ENCODE peak calls at places on chromosome 9, in seven cellular contexts. U is transverse colon; G is stomach; O is H9; H is heart left ventricle; X is IMR-90; T is CD8-positive, alpha-beta T cell. C is an unnamed sample. For H3K4me1, the result is how much of the 10 kb centered on the place peaks cover.

GRCh38 chr9:137453643-137454081 is 5.5 kb downstream of the NSMF start:
- DNase-seq in H (peak), G (peak), O (peak), U (peak), T (peak), X (peak), C (peak)

GRCh38 chr9:112505083-112505482 is 18.5 kb downstream of the KIAA1958 start:
- DNase-seq in T (no peak), U (no peak), H (no peak), G (no peak), X (no peak), O (no peak), C (no peak)

GRCh38 chr9:20209421-20210340 is 412.6 kb downstream of the MLLT3 start:
- DNase-seq in O (no peak), U (no peak), T (peak), G (no peak), X (no peak), H (no peak), C (no peak)

GRCh38 chr9:20292002-20292401 is 330.3 kb downstream of the MLLT3 start:
- DNase-seq in G (no peak), T (no peak), U (no peak), O (no peak), X (peak), H (no peak), C (no peak)

GRCh38 chr9:23638011-23638410 is 188.0 kb downstream of the ELAVL2 start:
- DNase-seq in X (no peak), G (no peak), U (no peak), O (no peak), T (no peak), H (no peak), C (no peak)

GRCh38 chr9:3894764-3895163 is 369.0 kb upstream of the RFX3 start:
- DNase-seq in G (no peak), T (no peak), U (no peak), H (no peak), X (peak), O (no peak), C (no peak)

GRCh38 chr9:120536949-120537640 is 42.9 kb downstream of the CDK5RAP2 start:
- DNase-seq in T (no peak), G (no peak), U (no peak), H (no peak), O (no peak), X (no peak), C (no peak)

GRCh38 chr9:128120061-128120740 is 7.3 kb downstream of the PTGES2 start:
- DNase-seq in T (no peak), U (peak), G (peak), H (peak), X (no peak), O (no peak), C (no peak)

GRCh38 chr9:84393266-84393905 is 52.8 kb upstream of the SLC28A3 start:
- DNase-seq in G (no peak), O (no peak), T (no peak), U (no peak), H (no peak), X (no peak), C (no peak)

GRCh38 chr9:16671591-16672137 is 198.8 kb downstream of the BNC2 start:
- DNase-seq in X (peak), H (no peak), U (no peak), T (no peak), O (no peak), G (no peak), C (no peak)

GRCh38 chr9:120531683-120532300 is 48.2 kb downstream of the CDK5RAP2 start:
- DNase-seq in O (peak), X (peak), H (no peak), U (peak), T (no peak), G (no peak), C (no peak)

GRCh38 chr9:134475051-134475790 is 149.0 kb downstream of the RXRA start:
- DNase-seq in X (peak), U (peak), T (no peak), O (no peak), G (peak), H (peak), C (no peak)

GRCh38 chr9:76896035-76896434 is 9.9 kb downstream of the PRUNE2 start:
- DNase-seq in T (no peak), U (no peak), G (no peak), X (no peak), H (no peak), O (no peak), C (no peak)

GRCh38 chr9:115397591-115398312 is 279.8 kb upstream of the TNC start:
- DNase-seq in H (no peak), X (no peak), O (no peak), T (no peak), U (no peak), G (no peak), C (no peak)

GRCh38 chr9:24071736-24072135 is 245.7 kb upstream of the ELAVL2 start:
- DNase-seq in H (no peak), G (no peak), U (no peak), O (no peak), X (no peak), T (no peak), C (no peak)

GRCh38 chr9:137280478-137281344 is 3.2 kb downstream of the TOR4A start:
- DNase-seq in T (no peak), X (no peak), G (no peak), U (no peak), O (peak), H (peak), C (no peak)

GRCh38 chr9:87148391-87149237 is 201.3 kb upstream of the GAS1 start:
- DNase-seq in H (peak), X (peak), G (peak), O (peak), U (peak), T (no peak), C (peak)

GRCh38 chr9:77764894-77765780 is 117.0 kb upstream of the GNA14 start:
- DNase-seq in H (no peak), T (no peak), U (no peak), G (no peak), X (peak), O (no peak), C (no peak)

GRCh38 chr9:36802171-36802920 is 229.7 kb downstream of the MELK start:
- DNase-seq in U (no peak), O (no peak), G (no peak), T (no peak), X (peak), H (no peak), C (no peak)

GRCh38 chr9:137745541-137745991 is 126.8 kb downstream of the EHMT1 start:
- DNase-seq in G (no peak), O (peak), H (no peak), T (no peak), U (peak), X (peak), C (no peak)

GRCh38 chr9:130402243-130402642 is 42.5 kb upstream of the ASS1 start:
- DNase-seq in T (no peak), O (no peak), G (no peak), X (no peak), U (no peak), H (no peak), C (no peak)

GRCh38 chr9:9792144-9792857 is 820.5 kb downstream of the PTPRD start:
- DNase-seq in H (no peak), T (no peak), G (no peak), X (no peak), O (no peak), U (no peak), C (no peak)

GRCh38 chr9:9790216-9790872 is 822.5 kb downstream of the PTPRD start:
- DNase-seq in H (no peak), G (no peak), O (no peak), X (no peak), U (peak), T (no peak), C (no peak)

GRCh38 chr9:9791621-9792020 is 821.2 kb downstream of the PTPRD start:
- DNase-seq in T (no peak), X (no peak), H (no peak), O (no peak), U (no peak), G (no peak), C (no peak)
- TF ChIP-seq CTCF in T (no peak), X (no peak), H (peak), O (peak), U (no peak), G (no peak), C (no peak)

GRCh38 chr9:133144887-133145466 is 18.7 kb downstream of the GBGT1 start:
- DNase-seq in U (peak), T (no peak), G (no peak), X (peak), H (no peak), O (no peak), C (no peak)
- H3K4me1 ChIP-seq in U (half or more), T (half or more), G (half or more), X (under half), H (half or more), O (under half), C (under half)

GRCh38 chr9:124290053-124290581 is 32.4 kb downstream of the NEK6 start:
- DNase-seq in T (no peak), O (no peak), X (no peak), U (peak), H (no peak), G (peak), C (no peak)
- TF ChIP-seq CTCF in T (no peak), O (no peak), X (no peak), U (no peak), H (no peak), G (no peak), C (no peak)

DNA sequence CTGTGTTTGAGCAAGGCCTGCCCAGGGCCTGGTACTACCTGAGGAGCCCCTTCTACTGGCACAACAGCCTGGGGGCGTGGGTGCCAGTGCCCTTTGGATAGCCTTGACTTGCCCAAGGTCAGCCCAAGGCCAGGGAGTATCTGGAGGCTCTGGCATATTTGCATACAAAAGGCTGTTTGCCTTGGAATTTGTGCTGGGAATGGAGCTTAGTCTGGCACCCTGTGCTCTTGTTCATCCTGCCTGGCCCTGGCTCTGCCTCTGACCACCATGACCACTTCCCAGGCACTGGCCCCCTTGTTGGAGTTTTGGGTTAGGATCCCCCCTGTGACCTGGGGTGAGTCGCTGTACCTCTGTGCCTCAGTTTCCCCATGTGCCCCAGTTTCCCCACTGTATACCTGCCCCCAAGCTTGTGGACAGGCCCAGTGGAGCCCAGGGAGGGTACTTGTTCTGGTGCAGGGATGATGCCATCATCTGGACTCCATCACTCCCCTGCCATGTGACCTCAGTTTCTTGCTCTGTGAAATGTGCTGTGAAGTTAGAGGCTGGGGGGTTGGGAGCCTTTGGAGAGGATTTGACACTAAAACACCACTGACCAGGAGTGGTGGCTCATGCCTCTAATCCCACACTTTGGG is 1.6 kb downstream of the SUSD3 start:
- DNase-seq in T (no peak), G (no peak), X (no peak), H (no peak), U (no peak), O (no peak), C (no peak)
- H3K4me1 ChIP-seq in T (half or more), G (under half), X (under half), H (under half), U (under half), O (under half), C (under half)

C was measured in pancreas.